ENCODE peak calls at places on chromosomes 4 and X, in seven cellular contexts. B is GM23338, R is IMR-90, Z is fibroblast of lung, Y is esophagus muscularis mucosa, H is Panc1, U is OCI-LY7. X is an unnamed sample.

GRCh38 chr4:124948976-124949597 is 236.6 kb upstream of the ANKRD50 start:
- DNase-seq in B (no peak), R (peak; percentile 65), Z (peak; percentile 49), Y (no peak), H (no peak), U (no peak), X (no peak)

GRCh38 chrX:68431836-68432235 is 1.5 kb downstream of the OPHN1 start:
- DNase-seq in B (no peak), R (peak; percentile 66), Z (peak; percentile 52), Y (no peak), H (no peak), U (no peak), X (no peak)

GRCh38 chr4:77591532-77591931 is 14.1 kb upstream of the CXCL13 start:
- DNase-seq in B (no peak), R (no peak), Z (no peak), Y (no peak), H (no peak), U (no peak), X (no peak)

GRCh38 chr4:94758700-94759399 is 1.1 kb downstream of the BMPR1B start:
- DNase-seq in B (peak; percentile 67), R (no peak), Z (peak; percentile 7), Y (no peak), H (no peak), U (no peak), X (no peak)

GRCh38 chr4:1990348-1990645 is 18.5 kb downstream of the NELFA start:
- DNase-seq in B (no peak), R (no peak), Z (no peak), Y (no peak), H (no peak), U (no peak), X (no peak)

GRCh38 chrX:24395775-24396174 is 35.3 kb downstream of the SUPT20HL1 start:
- DNase-seq in B (peak; percentile 75), R (peak; percentile 82), Z (peak; percentile 77), Y (no peak), H (peak; percentile 28), U (peak; percentile 60), X (peak; percentile 78)

GRCh38 chrX:102042706-102043325 is 82.7 kb upstream of the TCEAL2 start:
- DNase-seq in B (no peak), R (no peak), Z (no peak), Y (no peak), H (no peak), U (no peak), X (no peak)

GRCh38 chr4:48254381-48255072 is 15.1 kb downstream of the TEC start:
- DNase-seq in B (no peak), R (peak; percentile 82), Z (peak; percentile 92), Y (no peak), H (no peak), U (no peak), X (peak; percentile 56)

GRCh38 chrX:134592303-134592702 is 66.0 kb downstream of the PLAC1 start:
- DNase-seq in B (no peak), R (no peak), Z (no peak), Y (no peak), H (no peak), U (no peak), X (no peak)

GRCh38 chrX:142982679-142983078 is 43.0 kb upstream of the SPANXN4 start:
- DNase-seq in B (no peak), R (no peak), Z (no peak), Y (no peak), H (no peak), U (no peak), X (no peak)

GRCh38 chr4:76605099-76605563 is 170.1 kb downstream of the SHROOM3 start:
- DNase-seq in B (no peak), R (peak; percentile 40), Z (no peak), Y (peak; percentile 60), H (no peak), U (no peak), X (no peak)

DNA sequence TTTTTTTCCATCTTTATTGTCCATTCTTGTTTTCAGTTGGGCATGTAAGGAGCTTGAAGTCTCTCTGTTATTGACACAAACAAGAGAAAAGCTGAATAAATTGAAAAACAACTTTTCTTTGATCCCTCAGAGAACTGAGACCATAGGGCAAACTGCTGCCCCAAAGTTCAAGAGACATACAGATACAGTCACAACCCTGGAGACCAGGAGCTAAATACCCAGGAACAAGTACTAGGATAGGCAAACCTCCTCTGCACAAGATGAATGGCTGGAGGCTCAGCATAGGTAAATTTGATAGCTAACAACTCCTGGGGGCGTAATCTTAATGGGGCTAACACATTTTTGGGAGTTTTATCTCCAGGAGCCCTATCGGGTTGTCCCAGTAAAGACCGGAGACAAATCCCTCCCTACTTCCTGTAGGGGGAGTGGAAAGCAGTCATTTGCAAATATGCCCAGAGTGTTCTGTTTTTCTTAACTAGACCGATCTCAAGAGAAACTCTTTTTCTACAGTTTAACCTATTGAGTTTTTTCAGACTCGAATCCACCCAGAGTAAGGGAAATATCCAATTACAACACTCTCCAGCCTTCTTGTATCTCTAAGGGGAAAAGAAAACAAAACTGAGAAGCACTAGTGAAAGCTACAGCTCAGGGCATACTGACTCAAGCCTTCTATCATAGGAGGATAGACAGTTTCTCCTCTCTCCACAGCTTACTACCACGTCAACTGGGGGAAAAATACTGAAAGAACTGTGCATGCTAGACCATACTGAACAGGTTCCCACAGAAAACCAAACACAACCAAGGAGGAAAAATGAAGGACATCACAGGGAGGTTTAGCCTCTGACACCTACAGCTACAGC is 23.1 kb downstream of the MAGEA8 start:
- DNase-seq in B (peak; percentile 21), R (peak; percentile 6), Z (peak; percentile 9), Y (no peak), H (no peak), U (no peak), X (no peak)
- TF ChIP-seq CTCF in B (no peak), R (peak; percentile 8), Z (no peak), Y (no peak), H (no peak), U (no peak), X (peak; percentile 17)

GRCh38 chr4:38323141-38323634 is 340.8 kb upstream of the KLF3 start:
- DNase-seq in B (no peak), R (peak; percentile 43), Z (peak; percentile 77), Y (no peak), H (no peak), U (no peak), X (no peak)

GRCh38 chr4:38327174-38327573 is 336.8 kb upstream of the KLF3 start:
- DNase-seq in B (no peak), R (no peak), Z (no peak), Y (no peak), H (no peak), U (no peak), X (no peak)

GRCh38 chr4:38322709-38323108 is 341.3 kb upstream of the KLF3 start:
- DNase-seq in B (no peak), R (peak; percentile 87), Z (peak; percentile 94), Y (no peak), H (no peak), U (no peak), X (peak; percentile 25)

GRCh38 chr4:38326499-38326898 is 337.5 kb upstream of the KLF3 start:
- DNase-seq in B (no peak), R (no peak), Z (no peak), Y (no peak), H (no peak), U (no peak), X (no peak)

GRCh38 chr4:38324861-38325451 is 339.0 kb upstream of the KLF3 start:
- DNase-seq in B (no peak), R (no peak), Z (no peak), Y (no peak), H (no peak), U (no peak), X (no peak)
- H3K4me1 ChIP-seq in B (peaks cover 6% of the 10 kb centered on the region), R (peaks cover 8% of the 10 kb centered on the region), Z (no peaks in the 10 kb centered on the region), Y (peaks cover 11% of the 10 kb centered on the region), H (no peaks in the 10 kb centered on the region), U (no peaks in the 10 kb centered on the region), X (peaks cover 6% of the 10 kb centered on the region)

DNA sequence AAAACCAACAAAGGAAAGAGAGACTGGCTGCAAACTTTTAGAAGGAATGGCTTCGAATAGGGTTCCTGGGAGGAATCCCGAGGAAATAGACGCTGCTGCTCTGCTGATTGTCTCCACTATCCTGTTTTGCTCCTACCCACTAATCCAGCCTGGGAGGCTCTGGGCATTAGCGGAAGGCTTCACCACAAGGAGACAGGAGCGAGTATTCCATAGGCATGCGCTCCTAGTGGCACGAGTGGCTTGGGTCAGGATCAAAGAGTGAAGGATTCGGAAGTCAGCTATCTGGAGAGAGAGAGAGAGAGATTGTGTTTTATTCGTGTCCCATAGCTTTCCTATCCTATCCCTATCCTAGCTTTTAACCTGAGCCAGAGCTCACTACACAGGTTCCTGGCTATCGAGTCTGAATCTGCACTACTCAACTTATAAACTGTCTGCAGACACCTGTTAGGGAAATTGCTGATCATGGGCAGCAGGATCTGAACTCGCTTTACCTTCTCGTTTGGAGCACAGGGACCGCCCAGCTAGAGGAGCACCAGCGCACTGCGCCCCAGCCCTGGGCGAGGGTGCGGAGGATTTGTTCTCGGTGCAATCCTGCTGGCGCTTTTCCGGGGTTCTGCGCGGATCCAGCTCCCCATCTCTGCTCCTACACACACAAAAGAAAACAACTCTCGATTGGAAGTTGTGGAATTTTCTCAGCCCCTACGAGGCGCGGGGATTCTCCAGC is 740 bp upstream of the NPY2R start:
- DNase-seq in B (peak; percentile 76), R (no peak), Z (no peak), Y (no peak), H (no peak), U (no peak), X (no peak)
- TF ChIP-seq CTCF in B (peak; percentile 44), R (no peak), Z (peak; percentile 32), Y (no peak), H (no peak), U (no peak), X (no peak)

GRCh38 chr4:85938062-85938461 is 421.8 kb downstream of the MAPK10 start:
- DNase-seq in B (no peak), R (no peak), Z (no peak), Y (no peak), H (no peak), U (no peak), X (peak; percentile 46)
- H3K4me1 ChIP-seq in B (no peaks in the 10 kb centered on the region), R (no peaks in the 10 kb centered on the region), Z (peaks cover 2% of the 10 kb centered on the region), Y (no peaks in the 10 kb centered on the region), H (no peaks in the 10 kb centered on the region), U (no peaks in the 10 kb centered on the region), X (peaks cover 44% of the 10 kb centered on the region)

DNA sequence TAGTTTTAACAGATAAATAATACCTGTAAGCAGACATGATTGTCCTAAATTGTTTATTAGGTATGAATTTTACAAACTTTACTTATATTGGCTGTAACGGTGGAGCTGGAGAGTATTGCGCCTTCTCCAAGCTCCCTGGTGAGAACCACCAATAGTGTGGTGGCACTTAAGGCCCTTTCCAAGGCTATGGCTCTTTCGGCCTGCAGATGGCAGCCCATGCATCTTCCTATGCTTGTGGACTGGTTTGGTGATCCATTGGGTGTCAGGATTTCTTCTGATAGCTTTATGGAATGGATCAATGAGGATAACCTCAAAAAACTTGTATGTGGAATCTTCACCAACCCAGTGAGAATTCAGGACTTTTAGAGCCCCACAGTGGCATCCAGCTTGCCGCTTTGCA is 7.8 kb downstream of the LARP1B start:
- DNase-seq in B (peak; percentile 78), R (peak; percentile 24), Z (peak; percentile 38), Y (no peak), H (no peak), U (peak; percentile 22), X (no peak)
- TF ChIP-seq CTCF in B (peak; percentile 56), R (peak; percentile 23), Z (peak; percentile 40), Y (peak; percentile 4), H (no peak), U (peak; percentile 63), X (no peak)

X was measured in body of pancreas.